ENCODE peak calls at places on chromosomes 2 and 18, in five cellular contexts. F is breast epithelium, J is K562, H is left ventricle myocardium inferior, K is brain microvascular endothelial cell. P is an unnamed sample.

GRCh38 chr2:149038442-149039212 is at the start of gene LYPD6B:
- DNase-seq in F (peak; percentile 64), J (no peak), H (no peak), K (no peak), P (peak; percentile 65)

GRCh38 chr2:104976603-104977120 is 61.2 kb upstream of the MRPS9 start:
- DNase-seq in F (no peak), J (peak; percentile 50), H (no peak), K (no peak), P (no peak)

GRCh38 chr18:79714531-79715240 is 35.1 kb downstream of the CTDP1 start:
- DNase-seq in F (no peak), J (no peak), H (no peak), K (no peak), P (no peak)

GRCh38 chr2:68918497-68918896 is 34.2 kb downstream of the GKN2 start:
- DNase-seq in F (no peak), J (peak; percentile 30), H (no peak), K (peak; percentile 28), P (no peak)

GRCh38 chr2:30255466-30256408 is 24.4 kb downstream of the LBH start:
- DNase-seq in F (no peak), J (no peak), H (no peak), K (no peak), P (no peak)

GRCh38 chr18:33316146-33316587 is 124.4 kb downstream of the CCDC178 start:
- DNase-seq in F (no peak), J (peak; percentile 3), H (no peak), K (no peak), P (no peak)

GRCh38 chr2:185674232-185674631 is 64.4 kb upstream of the FSIP2 start:
- DNase-seq in F (no peak), J (no peak), H (no peak), K (no peak), P (no peak)

GRCh38 chr2:85134255-85135065 is 1.3 kb downstream of the TCF7L1 start:
- DNase-seq in F (no peak), J (no peak), H (peak; percentile 50), K (no peak), P (peak; percentile 43)

GRCh38 chr2:231557571-231558217 is 27.4 kb upstream of the NMUR1 start:
- DNase-seq in F (no peak), J (peak; percentile 73), H (peak; percentile 76), K (peak; percentile 77), P (no peak)

GRCh38 chr2:201909961-201910361 is 103.6 kb downstream of the CDK15 start:
- DNase-seq in F (no peak), J (no peak), H (no peak), K (peak; percentile 57), P (no peak)

GRCh38 chr2:121567452-121567851 is 36.8 kb downstream of the RNU4ATAC start:
- DNase-seq in F (no peak), J (no peak), H (no peak), K (no peak), P (no peak)

GRCh38 chr2:66574701-66575624 is 140.0 kb downstream of the MEIS1 start:
- DNase-seq in F (no peak), J (peak; percentile 82), H (peak; percentile 26), K (peak; percentile 42), P (peak; percentile 72)

GRCh38 chr18:44627245-44627644 is 53.4 kb upstream of the SETBP1 start:
- DNase-seq in F (no peak), J (no peak), H (no peak), K (peak; percentile 44), P (no peak)

GRCh38 chr2:123262856-123263255 is 762.2 kb upstream of the CNTNAP5 start:
- DNase-seq in F (no peak), J (no peak), H (no peak), K (no peak), P (no peak)

GRCh38 chr18:78713064-78713463 is 266.6 kb upstream of the SALL3 start:
- DNase-seq in F (peak; percentile 15), J (peak; percentile 18), H (no peak), K (no peak), P (no peak)

GRCh38 chr18:48238206-48238605 is 171.0 kb downstream of the ZBTB7C start:
- DNase-seq in F (no peak), J (no peak), H (no peak), K (peak; percentile 11), P (no peak)

GRCh38 chr18:48244530-48244929 is 164.7 kb downstream of the ZBTB7C start:
- DNase-seq in F (no peak), J (no peak), H (no peak), K (no peak), P (no peak)

GRCh38 chr18:48236822-48237221 is 172.4 kb downstream of the ZBTB7C start:
- DNase-seq in F (no peak), J (no peak), H (no peak), K (no peak), P (no peak)

GRCh38 chr18:48238636-48239035 is 170.5 kb downstream of the ZBTB7C start:
- DNase-seq in F (no peak), J (no peak), H (no peak), K (no peak), P (no peak)
- TF ChIP-seq CTCF in F (no peak), J (no peak), H (no peak), K (no peak), P (no peak)

GRCh38 chr2:51420521-51420920 is 388.6 kb upstream of the NRXN1 start:
- DNase-seq in F (no peak), J (no peak), H (no peak), K (peak; percentile 35), P (no peak)

GRCh38 chr2:51424418-51424817 is 392.5 kb upstream of the NRXN1 start:
- DNase-seq in F (no peak), J (no peak), H (no peak), K (no peak), P (no peak)
- TF ChIP-seq CTCF in F (no peak), J (no peak), H (no peak), K (peak; percentile 24), P (no peak)

DNA sequence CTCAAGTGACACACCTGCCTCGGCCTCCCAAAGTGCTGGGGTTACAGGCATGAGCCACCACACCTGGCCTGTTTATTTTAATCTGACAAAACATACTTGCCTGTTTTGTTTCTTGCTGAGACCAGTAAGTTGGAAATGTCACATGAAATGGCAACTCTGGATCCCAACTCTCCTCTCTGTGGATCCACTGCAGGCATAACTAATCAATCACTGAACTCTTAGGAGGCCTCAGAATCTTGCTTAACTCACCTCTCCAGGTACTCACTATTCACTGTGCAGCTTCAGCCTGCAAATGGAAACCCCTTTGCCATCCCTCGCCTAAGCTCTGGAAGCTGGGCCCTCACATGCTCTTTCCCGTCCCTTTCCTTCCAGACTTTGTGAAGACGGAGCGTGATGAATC is 56.4 kb upstream of the ATG16L1 start:
- DNase-seq in F (no peak), J (no peak), H (no peak), K (no peak), P (no peak)
- TF ChIP-seq CTCF in F (no peak), J (no peak), H (no peak), K (no peak), P (no peak)

DNA sequence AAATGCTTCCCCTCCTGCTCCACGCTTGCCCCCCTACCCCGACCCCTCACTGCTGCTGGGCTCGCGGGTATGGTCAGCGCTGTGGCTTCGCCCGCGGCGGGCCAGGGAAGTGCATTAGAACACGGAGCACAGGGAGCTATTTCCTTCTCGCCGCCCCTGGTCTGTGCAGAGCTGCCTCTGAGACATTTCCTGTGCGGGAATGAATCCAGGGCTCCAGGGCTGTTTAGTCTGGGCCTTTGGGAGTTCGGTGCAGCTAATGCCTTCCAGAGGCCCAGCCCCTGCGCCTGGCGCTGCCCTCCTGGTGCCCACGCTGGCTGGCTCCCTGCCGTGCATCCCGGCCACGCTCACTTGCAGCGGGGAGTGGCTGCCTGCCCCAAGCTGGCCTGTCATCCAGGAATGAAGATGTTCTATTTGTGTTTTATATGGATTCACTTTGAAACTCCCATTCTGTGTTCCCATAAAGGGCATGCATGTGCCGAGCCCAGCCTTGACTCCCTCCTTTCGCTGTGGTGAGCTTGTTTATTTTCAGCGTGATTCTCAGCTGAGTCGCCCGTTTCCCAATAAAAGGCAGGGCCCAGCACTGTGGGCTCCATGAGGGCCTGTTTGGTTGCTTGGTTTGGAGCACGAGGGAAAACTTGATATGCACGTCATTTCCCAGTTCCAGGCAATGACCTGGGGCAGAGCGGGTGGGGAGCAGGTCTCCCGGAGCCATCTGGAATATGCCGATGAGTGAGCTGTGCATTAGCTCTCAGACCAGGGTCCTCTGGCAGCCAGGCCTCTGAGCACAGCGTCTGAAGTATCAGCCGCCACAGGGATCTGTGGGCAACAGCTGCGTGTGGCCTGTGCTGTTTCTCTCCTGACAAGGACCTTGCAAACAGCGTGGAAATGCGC is 42.7 kb downstream of the SH3RF3 start:
- DNase-seq in F (no peak), J (no peak), H (peak; percentile 42), K (peak; percentile 92), P (no peak)
- TF ChIP-seq CTCF in F (no peak), J (no peak), H (peak; percentile 44), K (peak; percentile 53), P (no peak)

DNA sequence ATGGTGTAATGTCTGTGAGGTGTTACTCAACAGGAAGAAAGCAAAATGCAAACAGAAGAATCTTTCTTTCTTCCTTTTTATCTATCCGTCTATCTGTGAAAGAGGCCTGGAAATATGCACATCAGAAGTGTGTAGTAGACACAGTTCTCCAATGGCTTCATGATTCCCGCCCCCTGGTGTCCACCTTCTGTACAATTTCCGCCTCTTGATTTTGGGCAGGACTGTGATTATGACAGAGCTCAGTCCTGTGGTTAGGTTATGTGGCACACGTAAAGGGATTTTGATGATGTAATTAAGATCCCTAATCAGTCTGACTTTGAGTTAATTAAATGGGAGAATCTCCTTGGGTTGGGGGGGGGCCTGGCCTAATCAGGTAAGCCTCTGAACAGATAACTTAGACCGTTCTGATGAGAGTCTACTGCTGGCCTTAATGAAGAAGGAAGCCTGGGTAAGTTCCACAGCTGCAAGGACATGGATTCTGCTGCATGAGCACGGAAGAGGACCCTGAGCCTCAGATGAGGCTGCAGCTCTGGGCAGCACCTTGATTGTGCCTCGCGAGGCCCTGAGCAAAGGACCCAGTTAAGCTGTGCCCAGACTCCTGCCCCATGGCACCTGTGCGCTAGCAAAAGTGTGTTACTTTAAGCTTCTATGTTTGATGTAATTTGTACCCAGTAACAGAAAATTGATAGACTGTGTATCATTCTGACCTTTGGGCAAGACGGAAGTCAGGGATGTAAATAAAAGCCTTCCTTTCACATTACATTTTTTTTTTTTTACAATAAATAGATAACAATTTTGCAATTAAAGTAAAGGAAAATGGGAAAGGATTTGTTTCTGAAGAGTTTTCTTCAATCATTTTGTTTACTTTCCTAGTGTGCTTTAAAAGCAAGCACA is 11.3 kb upstream of the KCNF1 start:
- DNase-seq in F (no peak), J (peak; percentile 41), H (no peak), K (no peak), P (no peak)
- TF ChIP-seq CTCF in F (no peak), J (peak; percentile 59), H (no peak), K (peak; percentile 57), P (no peak)

GRCh38 chr2:96916156-96917007 is 46.5 kb upstream of the SEMA4C start:
- DNase-seq in F (no peak), J (no peak), H (no peak), K (no peak), P (no peak)
- TF ChIP-seq CTCF in F (no peak), J (no peak), H (no peak), K (peak; percentile 41), P (no peak)

GRCh38 chr18:37385846-37386435 is 179.7 kb downstream of the CELF4 start:
- DNase-seq in F (no peak), J (peak; percentile 58), H (no peak), K (no peak), P (no peak)
- TF ChIP-seq CTCF in F (peak; percentile 54), J (peak; percentile 82), H (peak; percentile 76), K (peak; percentile 39), P (peak; percentile 99)